ENCODE peak calls at places on chromosomes 6 and 20, in eight cellular contexts. A is CD4-positive, alpha-beta T cell; C is thoracic aorta; Q is mammary epithelial cell; F is neural crest cell; L is mesothelial cell of epicardium; N is mucosa of descending colon; U is nephron progenitor cell. P is an unnamed sample.

GRCh38 chr20:56626367-56627121 is 2.6 kb upstream of the TFAP2C start:
- DNase-seq in A (no peak), C (no peak), Q (no peak), F (peak), L (peak), N (no peak), U (peak), P (no peak)

GRCh38 chr20:62117658-62118057 is 4.6 kb upstream of the LSM14B start:
- DNase-seq in A (peak), C (no peak), Q (no peak), F (no peak), L (no peak), N (peak), U (no peak), P (no peak)

GRCh38 chr6:120771019-120771418 is 563.3 kb downstream of the TBC1D32 start:
- DNase-seq in A (no peak), C (no peak), Q (no peak), F (no peak), L (no peak), N (no peak), U (no peak), P (no peak)

GRCh38 chr6:32194825-32195651 is 2.6 kb upstream of the GPSM3 start:
- DNase-seq in A (no peak), C (no peak), Q (peak), F (peak), L (no peak), N (peak), U (no peak), P (no peak)

GRCh38 chr6:56445818-56446217 is 196.9 kb downstream of the DST start:
- DNase-seq in A (no peak), C (no peak), Q (no peak), F (no peak), L (no peak), N (no peak), U (no peak), P (no peak)

GRCh38 chr20:57381596-57382503 is 9.3 kb upstream of the RBM38 start:
- DNase-seq in A (peak), C (peak), Q (peak), F (peak), L (peak), N (peak), U (peak), P (peak)

GRCh38 chr6:78528926-78529325 is 338.4 kb upstream of the IRAK1BP1 start:
- DNase-seq in A (no peak), C (no peak), Q (no peak), F (no peak), L (no peak), N (no peak), U (no peak), P (no peak)

GRCh38 chr20:64247970-64248841 is 7.3 kb upstream of the PCMTD2 start:
- DNase-seq in A (no peak), C (no peak), Q (no peak), F (no peak), L (no peak), N (no peak), U (no peak), P (no peak)

GRCh38 chr20:61951695-61952533 is 113.8 kb downstream of the TAF4 start:
- DNase-seq in A (no peak), C (no peak), Q (no peak), F (peak), L (peak), N (peak), U (peak), P (no peak)

GRCh38 chr6:157270308-157270707 is 53.0 kb downstream of the TMEM242 start:
- DNase-seq in A (no peak), C (no peak), Q (no peak), F (no peak), L (no peak), N (no peak), U (no peak), P (no peak)

GRCh38 chr20:57919059-57919458 is 209.2 kb upstream of the PMEPA1 start:
- DNase-seq in A (no peak), C (no peak), Q (no peak), F (no peak), L (no peak), N (peak), U (no peak), P (no peak)

GRCh38 chr6:139778113-139778512 is 403.7 kb upstream of the CITED2 start:
- DNase-seq in A (no peak), C (no peak), Q (no peak), F (no peak), L (no peak), N (no peak), U (no peak), P (no peak)

GRCh38 chr20:7214081-7214740 is 446.7 kb downstream of the BMP2 start:
- DNase-seq in A (no peak), C (no peak), Q (no peak), F (no peak), L (no peak), N (no peak), U (no peak), P (no peak)

GRCh38 chr6:139129284-139129683 is 5.6 kb upstream of the HECA start:
- DNase-seq in A (no peak), C (no peak), Q (peak), F (no peak), L (no peak), N (no peak), U (no peak), P (no peak)

GRCh38 chr6:47595785-47596184 is 102.6 kb upstream of the ADGRF4 start:
- DNase-seq in A (no peak), C (no peak), Q (no peak), F (no peak), L (no peak), N (no peak), U (no peak), P (no peak)

GRCh38 chr6:138719011-138719635 is 54.4 kb upstream of the CCDC28A start:
- DNase-seq in A (no peak), C (no peak), Q (no peak), F (no peak), L (no peak), N (no peak), U (no peak), P (no peak)

GRCh38 chr20:31577194-31577593 is 27.9 kb upstream of the ID1 start:
- DNase-seq in A (no peak), C (no peak), Q (no peak), F (no peak), L (no peak), N (no peak), U (no peak), P (peak)

DNA sequence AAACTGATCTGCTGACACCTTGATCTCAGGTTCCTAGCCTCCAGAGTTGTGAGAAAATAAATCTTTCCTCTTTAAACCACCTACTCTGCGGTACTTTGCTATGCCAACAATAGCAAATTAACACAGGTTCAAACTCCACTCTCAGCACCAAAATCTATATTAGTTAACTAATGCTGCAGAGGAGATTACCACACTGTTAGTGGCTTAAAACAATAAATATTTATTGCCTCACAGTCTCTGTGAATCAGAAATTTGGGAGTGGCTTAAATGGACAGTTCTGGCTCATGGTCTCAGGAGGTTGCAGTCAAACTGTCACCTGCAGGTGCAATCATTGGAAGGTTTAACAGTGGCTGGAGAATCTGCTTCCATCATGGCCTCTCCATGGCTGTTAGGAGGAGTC is 178.9 kb downstream of the OTOR start:
- DNase-seq in A (no peak), C (no peak), Q (no peak), F (no peak), L (no peak), N (no peak), U (no peak), P (no peak)
- TF ChIP-seq CTCF in A (no peak), C (no peak), Q (no peak), F (no peak), L (no peak), N (no peak), U (no peak), P (no peak)

GRCh38 chr6:168117942-168118341 is 38.9 kb upstream of the FRMD1 start:
- DNase-seq in A (no peak), C (no peak), Q (no peak), F (no peak), L (peak), N (no peak), U (no peak), P (no peak)
- TF ChIP-seq CTCF in A (no peak), C (no peak), Q (peak), F (peak), L (no peak), N (no peak), U (peak), P (peak)

GRCh38 chr6:81762132-81762531 is 9.7 kb upstream of the TENT5A start:
- DNase-seq in A (no peak), C (no peak), Q (peak), F (no peak), L (no peak), N (no peak), U (no peak), P (no peak)
- TF ChIP-seq CTCF in A (no peak), C (no peak), Q (no peak), F (no peak), L (no peak), N (no peak), U (no peak), P (no peak)

GRCh38 chr6:158715330-158716311 is 65.8 kb downstream of the SYTL3 start:
- DNase-seq in A (no peak), C (no peak), Q (no peak), F (no peak), L (no peak), N (peak), U (no peak), P (no peak)
- TF ChIP-seq CTCF in A (no peak), C (no peak), Q (no peak), F (no peak), L (no peak), N (no peak), U (no peak), P (no peak)

GRCh38 chr6:115540077-115540869 is 520.4 kb downstream of the FRK start:
- DNase-seq in A (no peak), C (no peak), Q (no peak), F (no peak), L (no peak), N (no peak), U (no peak), P (no peak)

GRCh38 chr6:115539531-115539930 is 521.2 kb downstream of the FRK start:
- DNase-seq in A (no peak), C (no peak), Q (no peak), F (no peak), L (no peak), N (no peak), U (no peak), P (no peak)

GRCh38 chr6:115544765-115545409 is 515.8 kb downstream of the FRK start:
- DNase-seq in A (no peak), C (no peak), Q (no peak), F (no peak), L (no peak), N (no peak), U (no peak), P (no peak)

GRCh38 chr6:115545410-115545986 is 515.2 kb downstream of the FRK start:
- DNase-seq in A (no peak), C (no peak), Q (no peak), F (peak), L (peak), N (no peak), U (peak), P (no peak)
- TF ChIP-seq CTCF in A (no peak), C (peak), Q (no peak), F (peak), L (peak), N (no peak), U (peak), P (no peak)

GRCh38 chr6:34237722-34238506 is 1.2 kb downstream of the HMGA1 start:
- DNase-seq in A (peak), C (no peak), Q (no peak), F (peak), L (peak), N (peak), U (peak), P (no peak)
- TF ChIP-seq CTCF in A (peak), C (no peak), Q (no peak), F (peak), L (peak), N (no peak), U (peak), P (peak)

GRCh38 chr20:50224052-50224451 is 33.4 kb downstream of the CEBPB start:
- DNase-seq in A (no peak), C (no peak), Q (no peak), F (no peak), L (no peak), N (no peak), U (no peak), P (no peak)

GRCh38 chr20:50226093-50226974 is 35.7 kb downstream of the CEBPB start:
- DNase-seq in A (no peak), C (peak), Q (no peak), F (no peak), L (no peak), N (no peak), U (no peak), P (no peak)

GRCh38 chr20:50222568-50223320 is 32.1 kb downstream of the CEBPB start:
- DNase-seq in A (no peak), C (no peak), Q (no peak), F (no peak), L (no peak), N (no peak), U (no peak), P (no peak)

GRCh38 chr20:50223321-50223995 is 32.8 kb downstream of the CEBPB start:
- DNase-seq in A (no peak), C (no peak), Q (no peak), F (no peak), L (no peak), N (no peak), U (no peak), P (no peak)

DNA sequence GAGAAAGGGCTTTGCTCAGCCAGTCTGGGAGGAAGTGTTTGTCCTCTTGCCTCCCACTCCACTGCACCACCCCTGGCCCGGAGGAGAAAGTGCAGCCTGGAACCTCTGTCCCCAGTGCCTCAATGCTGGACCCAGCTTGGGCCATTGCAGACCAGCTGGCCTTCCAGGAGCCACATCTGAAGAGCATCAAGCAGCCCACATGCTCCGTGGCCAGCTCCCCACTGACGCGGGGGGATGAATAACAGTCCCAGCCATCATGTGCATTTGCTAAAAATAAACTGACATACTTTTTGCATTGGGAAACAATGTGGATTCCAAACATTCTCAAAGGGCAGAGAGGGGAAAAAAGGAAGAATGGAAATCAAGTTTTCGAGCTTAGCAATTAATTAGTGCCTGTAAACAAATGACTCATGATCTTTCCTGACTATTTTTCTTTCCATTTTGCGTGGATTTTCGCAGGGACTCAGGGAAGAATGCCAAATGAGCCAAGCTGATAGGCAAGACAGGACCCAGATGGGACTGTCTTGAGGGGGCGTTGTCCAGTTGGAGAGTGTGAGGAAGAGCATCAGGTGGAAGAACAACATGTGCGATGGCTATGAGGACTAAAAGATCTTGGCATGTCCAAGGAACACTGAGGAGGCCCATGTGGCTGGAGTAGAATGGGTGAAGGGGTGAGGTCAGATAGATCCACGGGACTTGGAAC is 34.1 kb downstream of the CEBPB start:
- DNase-seq in A (no peak), C (peak), Q (peak), F (no peak), L (no peak), N (peak), U (no peak), P (no peak)
- TF ChIP-seq CTCF in A (no peak), C (peak), Q (peak), F (no peak), L (no peak), N (no peak), U (no peak), P (no peak)

GRCh38 chr6:159606786-159607185 is 86.3 kb downstream of the SOD2 start:
- DNase-seq in A (no peak), C (no peak), Q (no peak), F (no peak), L (no peak), N (no peak), U (no peak), P (no peak)
- TF ChIP-seq CTCF in A (no peak), C (no peak), Q (no peak), F (no peak), L (no peak), N (no peak), U (no peak), P (no peak)

GRCh38 chr6:43817192-43817591 is 47.2 kb downstream of the VEGFA start:
- DNase-seq in A (peak), C (no peak), Q (peak), F (no peak), L (no peak), N (peak), U (no peak), P (no peak)
- TF ChIP-seq CTCF in A (no peak), C (no peak), Q (no peak), F (peak), L (no peak), N (no peak), U (no peak), P (peak)

DNA sequence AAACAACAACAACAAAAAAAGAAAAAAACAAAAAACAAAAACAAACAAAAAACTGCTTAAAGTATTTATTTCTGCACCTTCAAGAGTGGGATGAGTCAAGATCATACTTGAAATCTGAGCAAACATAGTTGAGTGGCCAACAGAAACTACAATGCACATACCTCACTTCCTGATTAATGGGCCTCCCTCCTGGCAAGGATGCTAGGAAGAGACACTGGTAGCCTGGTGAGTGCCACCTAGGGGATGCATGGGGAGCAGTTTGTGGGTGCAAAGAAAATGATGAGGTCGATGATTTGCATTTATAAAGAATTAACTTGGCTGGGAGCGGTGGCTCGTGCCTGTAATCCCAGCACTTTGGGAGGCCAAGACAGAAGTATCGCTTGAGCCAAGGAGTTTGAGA is 808.1 kb downstream of the MAFB start:
- DNase-seq in A (no peak), C (no peak), Q (peak), F (no peak), L (no peak), N (no peak), U (no peak), P (no peak)
- TF ChIP-seq CTCF in A (no peak), C (no peak), Q (peak), F (peak), L (no peak), N (no peak), U (no peak), P (no peak)

P was measured in D721Med.